ENCODE peak calls at places on chromosomes 1 and 21, in seven cellular contexts. One of them, this sample, is unnamed.

GRCh38 chr1:206708058-206708457 is 23.4 kb downstream of the MAPKAPK2 start:
- DNase-seq in HepG2: peak; percentile 32
- DNase-seq in H1: no peak
- DNase-seq in K562: peak; percentile 46
- DNase-seq in A549: no peak
- DNase-seq in IMR-90: no peak
- DNase-seq in SK-N-SH: no peak
- DNase-seq in this sample: no peak

GRCh38 chr1:55244476-55245109 is 29.4 kb upstream of the USP24 start:
- DNase-seq in HepG2: peak; percentile 3
- DNase-seq in K562: no peak
- DNase-seq in A549: no peak
- DNase-seq in H1: no peak
- DNase-seq in IMR-90: peak; percentile 43
- DNase-seq in SK-N-SH: no peak
- DNase-seq in this sample: no peak

GRCh38 chr1:41152622-41153044 is 89.5 kb downstream of the SCMH1 start:
- DNase-seq in K562: no peak
- DNase-seq in IMR-90: peak; percentile 92
- DNase-seq in HepG2: no peak
- DNase-seq in SK-N-SH: no peak
- DNase-seq in A549: peak; percentile 85
- DNase-seq in H1: no peak
- DNase-seq in this sample: no peak

GRCh38 chr1:93609536-93609935 is 72.1 kb downstream of the BCAR3 start:
- DNase-seq in A549: no peak
- DNase-seq in H1: no peak
- DNase-seq in SK-N-SH: no peak
- DNase-seq in HepG2: no peak
- DNase-seq in IMR-90: no peak
- DNase-seq in K562: no peak
- DNase-seq in this sample: no peak

GRCh38 chr21:41241341-41241740 is 73.4 kb downstream of the BACE2 start:
- DNase-seq in SK-N-SH: no peak
- DNase-seq in IMR-90: no peak
- DNase-seq in HepG2: no peak
- DNase-seq in K562: no peak
- DNase-seq in H1: no peak
- DNase-seq in A549: no peak
- DNase-seq in this sample: no peak

GRCh38 chr1:88302843-88303486 is 381.1 kb upstream of the PKN2 start:
- DNase-seq in IMR-90: peak; percentile 55
- DNase-seq in HepG2: peak; percentile 8
- DNase-seq in A549: peak; percentile 17
- DNase-seq in SK-N-SH: no peak
- DNase-seq in K562: no peak
- DNase-seq in H1: peak; percentile 3
- DNase-seq in this sample: no peak

GRCh38 chr21:28795251-28795650 is 197.4 kb downstream of the LTN1 start:
- DNase-seq in HepG2: no peak
- DNase-seq in K562: no peak
- DNase-seq in A549: no peak
- DNase-seq in IMR-90: no peak
- DNase-seq in SK-N-SH: no peak
- DNase-seq in H1: no peak
- DNase-seq in this sample: no peak

GRCh38 chr1:62037274-62037673 is 157.4 kb upstream of the L1TD1 start:
- DNase-seq in HepG2: no peak
- DNase-seq in K562: no peak
- DNase-seq in A549: no peak
- DNase-seq in H1: no peak
- DNase-seq in IMR-90: no peak
- DNase-seq in SK-N-SH: no peak
- DNase-seq in this sample: no peak

GRCh38 chr1:119613769-119614358 is 34.2 kb downstream of the ZNF697 start:
- DNase-seq in SK-N-SH: peak; percentile 75
- DNase-seq in H1: peak; percentile 69
- DNase-seq in IMR-90: peak; percentile 83
- DNase-seq in A549: peak; percentile 73
- DNase-seq in K562: peak; percentile 76
- DNase-seq in HepG2: peak; percentile 78
- DNase-seq in this sample: peak; percentile 92

GRCh38 chr1:151475175-151475574 is 15.9 kb upstream of the POGZ start:
- DNase-seq in A549: no peak
- DNase-seq in K562: no peak
- DNase-seq in SK-N-SH: no peak
- DNase-seq in H1: no peak
- DNase-seq in HepG2: no peak
- DNase-seq in IMR-90: peak; percentile 46
- DNase-seq in this sample: no peak

GRCh38 chr1:18280956-18281355 is 173.4 kb downstream of the IGSF21 start:
- DNase-seq in SK-N-SH: no peak
- DNase-seq in K562: no peak
- DNase-seq in H1: no peak
- DNase-seq in IMR-90: no peak
- DNase-seq in A549: no peak
- DNase-seq in HepG2: no peak
- DNase-seq in this sample: no peak

GRCh38 chr1:93614550-93615200 is 67.0 kb downstream of the BCAR3 start:
- DNase-seq in K562: no peak
- DNase-seq in A549: no peak
- DNase-seq in HepG2: peak; percentile 45
- DNase-seq in SK-N-SH: no peak
- DNase-seq in H1: no peak
- DNase-seq in IMR-90: no peak
- DNase-seq in this sample: no peak

GRCh38 chr1:172838681-172839313 is 179.9 kb downstream of the FASLG start:
- DNase-seq in A549: no peak
- DNase-seq in K562: no peak
- DNase-seq in IMR-90: no peak
- DNase-seq in HepG2: no peak
- DNase-seq in H1: no peak
- DNase-seq in SK-N-SH: no peak
- DNase-seq in this sample: no peak

GRCh38 chr1:76759950-76760349 is 107.3 kb upstream of the ST6GALNAC5 start:
- DNase-seq in H1: no peak
- DNase-seq in HepG2: no peak
- DNase-seq in K562: no peak
- DNase-seq in SK-N-SH: peak; percentile 12
- DNase-seq in A549: no peak
- DNase-seq in IMR-90: peak; percentile 3
- DNase-seq in this sample: no peak

GRCh38 chr1:76285578-76286135 is 211.1 kb downstream of the ST6GALNAC3 start:
- DNase-seq in H1: no peak
- DNase-seq in HepG2: no peak
- DNase-seq in IMR-90: no peak
- DNase-seq in K562: no peak
- DNase-seq in SK-N-SH: peak; percentile 51
- DNase-seq in A549: no peak
- DNase-seq in this sample: no peak

GRCh38 chr1:183810172-183810571 is 5.3 kb downstream of the RGL1 start:
- DNase-seq in A549: no peak
- DNase-seq in SK-N-SH: no peak
- DNase-seq in HepG2: no peak
- DNase-seq in K562: no peak
- DNase-seq in IMR-90: no peak
- DNase-seq in H1: no peak
- DNase-seq in this sample: no peak

GRCh38 chr21:20004353-20004752 is 993.9 kb upstream of the NCAM2 start:
- DNase-seq in A549: no peak
- DNase-seq in SK-N-SH: no peak
- DNase-seq in IMR-90: no peak
- DNase-seq in H1: no peak
- DNase-seq in K562: no peak
- DNase-seq in HepG2: no peak
- DNase-seq in this sample: no peak

GRCh38 chr1:206513312-206514111 is 6.2 kb downstream of the RASSF5 start:
- DNase-seq in IMR-90: peak; percentile 87
- DNase-seq in H1: no peak
- DNase-seq in SK-N-SH: no peak
- DNase-seq in HepG2: no peak
- DNase-seq in K562: no peak
- DNase-seq in A549: no peak
- DNase-seq in this sample: no peak

GRCh38 chr1:204532832-204533231 is 16.6 kb downstream of the MDM4 start:
- DNase-seq in K562: peak; percentile 60
- DNase-seq in HepG2: no peak
- DNase-seq in H1: no peak
- DNase-seq in IMR-90: no peak
- DNase-seq in SK-N-SH: no peak
- DNase-seq in A549: no peak
- DNase-seq in this sample: no peak

GRCh38 chr1:37410815-37411214 is 63.6 kb upstream of the ZC3H12A start:
- DNase-seq in K562: peak; percentile 67
- DNase-seq in H1: no peak
- DNase-seq in SK-N-SH: no peak
- DNase-seq in A549: no peak
- DNase-seq in IMR-90: peak; percentile 22
- DNase-seq in HepG2: peak; percentile 9
- DNase-seq in this sample: peak; percentile 81

GRCh38 chr1:231072502-231072901 is 32.4 kb upstream of the FAM89A start:
- DNase-seq in K562: no peak
- DNase-seq in HepG2: no peak
- DNase-seq in A549: no peak
- DNase-seq in IMR-90: no peak
- DNase-seq in H1: no peak
- DNase-seq in SK-N-SH: no peak
- DNase-seq in this sample: no peak

GRCh38 chr1:99784809-99785255 is 18.4 kb upstream of the FRRS1 start:
- DNase-seq in H1: no peak
- DNase-seq in A549: no peak
- DNase-seq in K562: no peak
- DNase-seq in HepG2: no peak
- DNase-seq in IMR-90: no peak
- DNase-seq in SK-N-SH: no peak
- DNase-seq in this sample: no peak

GRCh38 chr1:57424231-57425027 is 569 bp upstream of the DAB1 start:
- DNase-seq in H1: no peak
- DNase-seq in IMR-90: peak; percentile 41
- DNase-seq in SK-N-SH: peak; percentile 75
- DNase-seq in A549: peak; percentile 12
- DNase-seq in HepG2: peak; percentile 9
- DNase-seq in K562: no peak
- DNase-seq in this sample: peak; percentile 79
- TF ChIP-seq USF2 in H1: peak; percentile 32
- TF ChIP-seq USF2 in IMR-90: no peak
- TF ChIP-seq USF2 in SK-N-SH: no peak
- TF ChIP-seq USF2 in A549: no peak
- TF ChIP-seq USF2 in HepG2: no peak
- TF ChIP-seq USF2 in K562: no peak
- TF ChIP-seq USF2 in this sample: peak; percentile 38

DNA sequence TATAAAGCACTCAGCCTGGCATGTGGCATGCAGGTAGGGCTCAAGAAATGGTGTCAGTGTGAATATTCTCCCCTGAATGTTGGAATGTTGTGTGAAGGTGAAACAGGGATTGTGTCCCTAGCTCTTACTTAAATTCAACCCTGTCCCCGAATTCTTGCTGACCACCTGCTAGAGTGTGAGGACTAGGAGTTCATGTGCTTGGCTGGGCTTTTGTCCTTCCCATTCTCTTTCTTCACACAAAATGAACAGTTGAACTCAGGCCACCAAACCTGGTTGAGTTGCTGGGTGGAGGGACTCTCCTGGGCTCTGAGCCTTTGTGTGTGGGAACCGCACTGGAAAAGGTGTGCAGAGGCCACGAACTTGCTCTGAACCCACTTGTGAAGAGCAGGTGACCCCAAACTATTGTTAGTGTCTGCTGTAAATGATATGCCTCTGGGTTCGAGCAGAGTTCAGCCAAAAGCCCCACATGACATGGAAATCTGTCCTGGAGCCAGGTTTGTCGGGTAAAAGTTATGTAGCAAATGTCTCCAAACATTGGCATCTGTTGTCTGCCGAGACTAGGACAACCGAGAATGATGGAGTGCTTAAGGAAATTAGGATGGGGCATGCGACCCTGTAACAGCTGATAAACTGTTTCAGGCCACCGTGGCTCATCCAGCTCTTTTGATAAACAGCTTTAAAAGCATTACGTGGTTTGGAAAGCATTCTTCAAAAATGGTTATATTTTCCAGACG is 144.2 kb downstream of the DHRS3 start:
- DNase-seq in SK-N-SH: no peak
- DNase-seq in H1: no peak
- DNase-seq in A549: peak; percentile 44
- DNase-seq in HepG2: no peak
- DNase-seq in K562: no peak
- DNase-seq in IMR-90: peak; percentile 30
- DNase-seq in this sample: no peak
- TF ChIP-seq USF2 in SK-N-SH: no peak
- TF ChIP-seq USF2 in H1: no peak
- TF ChIP-seq USF2 in A549: no peak
- TF ChIP-seq USF2 in HepG2: no peak
- TF ChIP-seq USF2 in K562: no peak
- TF ChIP-seq USF2 in IMR-90: no peak
- TF ChIP-seq USF2 in this sample: no peak

GRCh38 chr1:106072909-106073600 is 983.4 kb upstream of the PRMT6 start:
- DNase-seq in SK-N-SH: no peak
- DNase-seq in K562: no peak
- DNase-seq in HepG2: no peak
- DNase-seq in IMR-90: no peak
- DNase-seq in H1: no peak
- DNase-seq in A549: no peak
- DNase-seq in this sample: no peak
- TF ChIP-seq USF2 in SK-N-SH: no peak
- TF ChIP-seq USF2 in K562: no peak
- TF ChIP-seq USF2 in HepG2: no peak
- TF ChIP-seq USF2 in IMR-90: no peak
- TF ChIP-seq USF2 in H1: no peak
- TF ChIP-seq USF2 in A549: no peak
- TF ChIP-seq USF2 in this sample: no peak

DNA sequence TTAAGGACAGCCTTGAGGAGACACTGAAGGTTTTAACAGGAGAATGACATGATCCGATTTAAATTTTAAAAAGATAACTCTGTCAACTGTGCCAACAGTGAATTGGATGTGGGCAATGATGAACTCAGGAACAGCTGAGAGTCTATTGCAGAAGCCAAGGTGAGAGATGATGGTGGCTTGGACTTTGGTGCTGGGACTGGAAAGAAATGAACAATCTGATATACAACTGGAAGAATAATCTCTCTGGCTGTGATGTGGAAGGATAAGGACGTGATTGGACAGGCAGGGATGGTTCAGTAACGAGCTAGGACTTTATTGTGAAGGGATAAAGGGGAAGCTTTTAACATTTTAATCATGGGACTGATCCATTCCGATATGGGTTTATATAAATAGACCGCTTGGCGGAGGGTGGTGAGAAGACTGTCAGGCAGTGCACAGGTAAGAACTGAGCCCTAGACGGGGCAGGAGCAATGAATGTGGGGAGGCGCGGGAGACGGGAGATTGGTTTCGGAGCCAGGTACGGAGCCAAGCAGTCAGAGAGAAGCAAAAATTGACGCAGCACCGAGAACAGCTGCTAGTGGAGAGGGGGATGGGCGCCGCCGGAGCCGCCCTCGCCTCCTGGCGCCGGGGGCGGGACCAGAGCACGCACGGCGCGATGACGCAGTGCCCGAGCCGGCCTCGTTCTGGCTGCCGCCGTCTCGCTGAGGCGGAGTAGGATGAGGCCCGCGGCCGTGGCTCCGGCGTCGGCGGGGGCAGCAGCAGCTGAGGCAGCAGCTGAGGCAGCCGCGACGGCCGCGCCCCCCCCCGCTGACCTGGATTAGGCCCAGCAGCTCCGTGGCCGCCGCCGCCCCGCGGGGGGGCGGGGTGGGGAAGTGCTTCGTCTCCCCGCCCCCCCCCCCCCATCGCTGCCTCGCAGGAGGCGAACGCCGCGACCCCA is at the start of gene RNF11:
- DNase-seq in A549: peak; percentile 74
- DNase-seq in IMR-90: peak; percentile 86
- DNase-seq in SK-N-SH: peak; percentile 96
- DNase-seq in K562: peak; percentile 96
- DNase-seq in H1: peak; percentile 41
- DNase-seq in HepG2: peak; percentile 68
- DNase-seq in this sample: peak; percentile 85
- TF ChIP-seq USF2 in A549: no peak
- TF ChIP-seq USF2 in IMR-90: no peak
- TF ChIP-seq USF2 in SK-N-SH: no peak
- TF ChIP-seq USF2 in K562: no peak
- TF ChIP-seq USF2 in H1: no peak
- TF ChIP-seq USF2 in HepG2: no peak
- TF ChIP-seq USF2 in this sample: no peak

This sample was measured in WTC11.